ENCODE peak calls at places on chromosomes 3 and 15, in four cellular contexts. U is HepG2, S is K562, N is GM12878. E is an unnamed sample.

GRCh38 chr3:30555968-30556367 is 50.4 kb upstream of the TGFBR2 start:
- DNase-seq in U (no peak), S (no peak), N (no peak), E (no peak)

GRCh38 chr15:74124196-74124595 is 6.2 kb upstream of the ISLR2 start:
- DNase-seq in U (no peak), S (no peak), N (no peak), E (no peak)

GRCh38 chr15:51883436-51883835 is 54.0 kb downstream of the TMOD3 start:
- DNase-seq in U (no peak), S (no peak), N (no peak), E (no peak)

GRCh38 chr3:22276351-22276750 is 525.3 kb upstream of the ZNF385D start:
- DNase-seq in U (no peak), S (no peak), N (no peak), E (no peak)

GRCh38 chr15:59791646-59792208 is 102.6 kb upstream of the BNIP2 start:
- DNase-seq in U (no peak), S (no peak), N (no peak), E (no peak)

GRCh38 chr3:14876942-14877341 is 58.2 kb downstream of the FGD5 start:
- DNase-seq in U (no peak), S (no peak), N (no peak), E (no peak)

GRCh38 chr15:67468431-67468830 is 52.5 kb upstream of the C15orf61 start:
- DNase-seq in U (no peak), S (no peak), N (no peak), E (no peak)

GRCh38 chr3:142904639-142905441 is 16.0 kb upstream of the PCOLCE2 start:
- DNase-seq in U (peak), S (peak), N (no peak), E (peak)

GRCh38 chr3:114207768-114208167 is 28.9 kb upstream of the DRD3 start:
- DNase-seq in U (no peak), S (no peak), N (peak), E (no peak)

GRCh38 chr3:108820586-108820985 is 2.0 kb upstream of the TRAT1 start:
- DNase-seq in U (no peak), S (no peak), N (no peak), E (no peak)

GRCh38 chr3:146577662-146578061 is 27.5 kb downstream of the PLSCR5 start:
- DNase-seq in U (peak), S (peak), N (no peak), E (no peak)

GRCh38 chr3:50194128-50194902 is 2.9 kb downstream of the GNAT1 start:
- DNase-seq in U (peak), S (peak), N (no peak), E (peak)

GRCh38 chr3:7977245-7978103 is 524.1 kb upstream of the LMCD1 start:
- DNase-seq in U (no peak), S (no peak), N (no peak), E (no peak)

GRCh38 chr3:184491867-184492615 is 69.5 kb upstream of the EPHB3 start:
- DNase-seq in U (no peak), S (no peak), N (no peak), E (no peak)

GRCh38 chr3:30421261-30421660 is 185.1 kb upstream of the TGFBR2 start:
- DNase-seq in U (no peak), S (no peak), N (no peak), E (no peak)

GRCh38 chr3:76134166-76134565 is 348.8 kb upstream of the ZNF717 start:
- DNase-seq in U (no peak), S (no peak), N (no peak), E (no peak)

GRCh38 chr15:68318931-68319909 is 41.7 kb downstream of the FEM1B start:
- DNase-seq in U (no peak), S (no peak), N (no peak), E (no peak)

GRCh38 chr3:28172748-28173147 is 68.7 kb upstream of the CMC1 start:
- DNase-seq in U (no peak), S (no peak), N (no peak), E (no peak)

GRCh38 chr15:75801859-75802593 is 41.2 kb upstream of the UBE2Q2 start:
- DNase-seq in U (peak), S (peak), N (no peak), E (peak)

GRCh38 chr3:149581681-149582349 is 76.0 kb downstream of the WWTR1 start:
- DNase-seq in U (no peak), S (peak), N (no peak), E (no peak)

GRCh38 chr3:127462111-127462655 is 128.3 kb downstream of the TPRA1 start:
- DNase-seq in U (no peak), S (no peak), N (no peak), E (no peak)

GRCh38 chr15:60713096-60714084 is 234.4 kb upstream of the ICE2 start:
- DNase-seq in U (no peak), S (no peak), N (no peak), E (no peak)

GRCh38 chr15:85010472-85011209 is 29.0 kb downstream of the PDE8A start:
- DNase-seq in U (no peak), S (peak), N (no peak), E (no peak)

GRCh38 chr15:60091150-60091549 is 87.0 kb downstream of the FOXB1 start:
- DNase-seq in U (peak), S (no peak), N (no peak), E (no peak)

GRCh38 chr3:126671521-126671920 is 16.6 kb upstream of the TXNRD3 start:
- DNase-seq in U (no peak), S (no peak), N (no peak), E (no peak)

GRCh38 chr3:55488398-55489055 is 1.4 kb upstream of the WNT5A start:
- DNase-seq in U (no peak), S (no peak), N (peak), E (peak)

GRCh38 chr3:141390747-141391146 is 22.4 kb downstream of the ZBTB38 start:
- DNase-seq in U (no peak), S (no peak), N (no peak), E (no peak)

GRCh38 chr3:141392416-141392815 is 24.1 kb downstream of the ZBTB38 start:
- DNase-seq in U (no peak), S (no peak), N (no peak), E (no peak)

GRCh38 chr3:141392018-141392370 is 23.7 kb downstream of the ZBTB38 start:
- DNase-seq in U (no peak), S (no peak), N (no peak), E (no peak)

GRCh38 chr3:141389703-141390102 is 21.4 kb downstream of the ZBTB38 start:
- DNase-seq in U (no peak), S (no peak), N (no peak), E (no peak)

GRCh38 chr3:141391298-141392017 is 23.2 kb downstream of the ZBTB38 start:
- DNase-seq in U (no peak), S (no peak), N (no peak), E (no peak)
- TF ChIP-seq TARDBP in U (no peak), S (no peak), N (no peak), E (no peak)

GRCh38 chr3:37903320-37903719 is 41.6 kb downstream of the CTDSPL start:
- DNase-seq in U (peak), S (no peak), N (no peak), E (no peak)
- TF ChIP-seq FOXK2 in U (no peak), S (no peak), N (no peak), E (no peak)

GRCh38 chr3:43707266-43707665 is 16.5 kb downstream of the ABHD5 start:
- DNase-seq in U (no peak), S (no peak), N (no peak), E (no peak)

GRCh38 chr3:43707998-43708397 is 17.3 kb downstream of the ABHD5 start:
- DNase-seq in U (peak), S (no peak), N (no peak), E (no peak)

GRCh38 chr3:43709022-43709421 is 18.3 kb downstream of the ABHD5 start:
- DNase-seq in U (peak), S (no peak), N (no peak), E (no peak)

GRCh38 chr3:43706342-43706741 is 15.6 kb downstream of the ABHD5 start:
- DNase-seq in U (no peak), S (no peak), N (no peak), E (no peak)

GRCh38 chr3:43704697-43705096 is 14.0 kb downstream of the ABHD5 start:
- DNase-seq in U (no peak), S (no peak), N (no peak), E (no peak)
- TF ChIP-seq TARDBP in U (no peak), S (no peak), N (no peak), E (no peak)

GRCh38 chr3:58274027-58274614 is 31.9 kb upstream of the RPP14 start:
- DNase-seq in U (no peak), S (no peak), N (no peak), E (no peak)

GRCh38 chr3:58269356-58269755 is 31.8 kb downstream of the ABHD6 start:
- DNase-seq in U (no peak), S (no peak), N (no peak), E (no peak)

GRCh38 chr3:58270485-58270884 is 32.9 kb downstream of the ABHD6 start:
- DNase-seq in U (no peak), S (no peak), N (no peak), E (no peak)

GRCh38 chr3:58272891-58273290 is 33.2 kb upstream of the RPP14 start:
- DNase-seq in U (no peak), S (no peak), N (no peak), E (no peak)

GRCh38 chr3:58271901-58272501 is 34.0 kb upstream of the RPP14 start:
- DNase-seq in U (no peak), S (no peak), N (no peak), E (no peak)
- TF ChIP-seq FOXK2 in U (no peak), S (no peak), N (no peak), E (no peak)

GRCh38 chr3:100753846-100754245 is 44.6 kb downstream of the TFG start:
- DNase-seq in U (no peak), S (no peak), N (no peak), E (no peak)
- TF ChIP-seq TARDBP in U (no peak), S (no peak), N (no peak), E (no peak)

DNA sequence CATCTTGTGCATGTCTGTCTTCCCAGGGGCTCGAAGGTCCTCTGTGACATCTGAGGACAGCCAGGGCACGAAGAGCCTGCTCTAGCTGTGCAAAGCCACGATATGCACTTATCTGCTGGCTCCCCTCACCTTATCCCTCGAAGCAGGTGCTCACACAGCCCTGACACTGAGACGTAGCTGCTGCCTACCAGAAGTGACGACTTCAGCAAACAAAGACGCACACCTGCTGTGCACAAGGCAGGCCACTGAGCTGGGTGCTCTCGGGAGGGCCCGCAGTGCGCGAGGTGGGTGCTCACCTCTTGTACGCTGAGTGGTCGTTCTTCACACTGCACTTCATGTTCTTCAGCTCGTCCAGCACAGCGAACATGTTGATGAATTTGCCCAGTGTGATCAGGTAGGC is 37.3 kb downstream of the CYFIP1 start:
- DNase-seq in U (no peak), S (peak), N (no peak), E (no peak)
- TF ChIP-seq FOXK2 in U (no peak), S (no peak), N (no peak), E (no peak)

GRCh38 chr3:42653303-42653559 is 266 bp upstream of the ZBTB47 start:
- DNase-seq in U (no peak), S (no peak), N (no peak), E (no peak)

GRCh38 chr3:42655331-42655888 is 1.9 kb downstream of the ZBTB47 start:
- DNase-seq in U (no peak), S (no peak), N (no peak), E (no peak)

GRCh38 chr3:42655980-42656679 is 2.6 kb downstream of the ZBTB47 start:
- DNase-seq in U (no peak), S (peak), N (no peak), E (no peak)

GRCh38 chr3:42653560-42654330 is at the start of gene ZBTB47:
- DNase-seq in U (no peak), S (peak), N (no peak), E (peak)

DNA sequence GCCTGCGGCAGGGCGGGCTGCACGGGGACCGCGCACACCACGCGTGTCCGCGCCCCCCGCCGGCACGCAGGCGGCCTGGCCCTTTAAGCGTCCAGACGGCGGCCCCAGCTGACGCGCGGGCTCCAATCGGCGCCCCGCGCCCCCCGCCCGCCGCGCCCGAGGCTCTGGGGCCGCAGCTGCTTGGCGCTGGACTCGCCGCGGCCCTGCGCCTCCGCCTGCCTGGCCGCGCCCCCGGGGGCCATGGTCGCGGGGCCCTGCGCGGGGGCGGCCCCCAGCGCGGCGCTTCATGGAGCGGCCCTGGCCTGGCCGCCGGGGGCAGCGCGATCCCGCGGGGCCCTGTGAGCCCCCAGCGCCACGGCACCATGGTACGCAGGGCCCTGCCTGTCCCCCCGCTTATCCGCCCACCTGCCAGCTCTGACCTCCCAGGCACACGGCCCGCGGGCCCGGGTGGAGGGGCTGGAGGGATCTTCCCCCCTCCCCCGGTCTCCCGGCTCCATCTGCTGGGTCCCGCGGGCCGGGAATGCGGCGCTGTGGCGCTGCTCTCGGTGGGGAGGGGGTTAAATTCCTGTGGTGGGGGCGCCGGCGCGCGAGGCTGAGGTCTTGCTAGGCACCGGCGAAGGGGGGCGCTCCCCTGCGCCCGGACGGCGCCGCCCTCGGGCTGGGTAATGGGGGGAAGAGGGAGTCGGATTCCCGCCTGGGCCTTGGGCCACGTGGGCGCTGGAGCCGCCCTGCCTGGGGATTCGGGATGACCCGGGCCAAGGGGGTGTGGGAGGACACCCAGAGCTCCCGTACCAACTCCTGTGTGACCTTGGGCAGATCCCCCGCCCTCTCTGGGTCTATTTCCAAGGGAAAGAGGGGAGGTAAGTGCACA is 1.1 kb downstream of the ZBTB47 start:
- DNase-seq in U (peak), S (peak), N (no peak), E (peak)
- TF ChIP-seq TARDBP in U (no peak), S (no peak), N (no peak), E (no peak)

GRCh38 chr3:61688307-61688695 is 126.9 kb downstream of the PTPRG start:
- DNase-seq in U (no peak), S (no peak), N (no peak), E (no peak)
- TF ChIP-seq FOXK2 in U (no peak), S (no peak), N (no peak), E (no peak)

GRCh38 chr3:5309181-5309580 is 121.7 kb downstream of the EDEM1 start:
- DNase-seq in U (no peak), S (no peak), N (no peak), E (no peak)

GRCh38 chr3:5312278-5312677 is 124.8 kb downstream of the EDEM1 start:
- DNase-seq in U (no peak), S (no peak), N (no peak), E (no peak)

GRCh38 chr3:5310509-5310908 is 123.0 kb downstream of the EDEM1 start:
- DNase-seq in U (no peak), S (peak), N (no peak), E (no peak)

GRCh38 chr3:5305681-5305983 is 118.1 kb downstream of the EDEM1 start:
- DNase-seq in U (no peak), S (no peak), N (no peak), E (no peak)

GRCh38 chr3:5309602-5310001 is 122.1 kb downstream of the EDEM1 start:
- DNase-seq in U (no peak), S (no peak), N (no peak), E (no peak)
- TF ChIP-seq TARDBP in U (no peak), S (no peak), N (no peak), E (no peak)

E was measured in HEK293T.